ENCODE peak calls at places on chromosome 16, in five cellular contexts. U is anterior cingulate cortex; F is progenitor cell of endocrine pancreas; H is mammary epithelial cell; B is activated CD4-positive, alpha-beta T cell treated with anti-CD3 and anti-CD28 coated beads, Interleukin-2, amount 50 U/mL, for 4 hours. N is an unnamed sample.

GRCh38 chr16:68908000-68908313 is 64.6 kb downstream of the TANGO6 start:
- DNase-seq in H (no peak), B (no peak), F (no peak), U (no peak), N (no peak)

GRCh38 chr16:73154063-73154870 is 106.3 kb upstream of the ZFHX3 start:
- DNase-seq in H (no peak), B (no peak), U (peak; percentile 10), F (no peak), N (peak; percentile 43)

GRCh38 chr16:21001262-21001661 is 100.7 kb downstream of the LYRM1 start:
- DNase-seq in U (no peak), H (no peak), B (peak; percentile 8), F (no peak), N (no peak)

GRCh38 chr16:86477642-86478041 is 32.7 kb upstream of the FOXF1 start:
- DNase-seq in U (no peak), H (no peak), B (no peak), F (no peak), N (no peak)

GRCh38 chr16:83473109-83473508 is 334.7 kb upstream of the HSBP1 start:
- DNase-seq in B (no peak), F (no peak), H (no peak), U (no peak), N (no peak)

GRCh38 chr16:972316-973002 is 1.7 kb upstream of the LMF1 start:
- DNase-seq in F (peak; percentile 36), B (no peak), H (peak; percentile 26), U (peak; percentile 71), N (peak; percentile 92)

GRCh38 chr16:85733155-85733838 is 17.6 kb downstream of the C16orf74 start:
- DNase-seq in F (no peak), U (no peak), B (no peak), H (no peak), N (no peak)

GRCh38 chr16:85750021-85750826 is 672 bp downstream of the C16orf74 start:
- DNase-seq in B (no peak), H (peak; percentile 45), U (no peak), F (no peak), N (no peak)

GRCh38 chr16:81908466-81909230 is 102.6 kb downstream of the SDR42E1 start:
- DNase-seq in F (no peak), B (no peak), U (no peak), H (peak; percentile 91), N (no peak)

GRCh38 chr16:68200120-68200783 is 35.7 kb downstream of the ESRP2 start:
- DNase-seq in F (no peak), B (no peak), U (no peak), H (peak; percentile 54), N (peak; percentile 10)

GRCh38 chr16:68091604-68092261 is 6.6 kb downstream of the NFATC3 start:
- DNase-seq in F (no peak), U (no peak), H (peak; percentile 94), B (no peak), N (no peak)

GRCh38 chr16:69306031-69306430 is 5.1 kb upstream of the VPS4A start:
- DNase-seq in U (no peak), H (no peak), F (no peak), B (no peak), N (no peak)

GRCh38 chr16:50464325-50465290 is 83.6 kb upstream of the NKD1 start:
- DNase-seq in B (no peak), H (no peak), U (no peak), F (no peak), N (no peak)

GRCh38 chr16:621526-622105 is 9.2 kb upstream of the WFIKKN1 start:
- DNase-seq in U (no peak), H (no peak), F (no peak), B (no peak), N (no peak)

GRCh38 chr16:80231118-80231515 is 309.7 kb upstream of the DYNLRB2 start:
- DNase-seq in U (no peak), H (peak; percentile 23), F (no peak), B (no peak), N (no peak)

GRCh38 chr16:53094013-53094630 is 39.3 kb downstream of the CHD9 start:
- DNase-seq in B (no peak), F (no peak), U (no peak), H (no peak), N (peak; percentile 58)

GRCh38 chr16:22220714-22221113 is 14.6 kb downstream of the EEF2K start:
- DNase-seq in H (no peak), B (no peak), U (peak; percentile 50), F (no peak), N (peak; percentile 23)

GRCh38 chr16:58492066-58492465 is 7.9 kb upstream of the NDRG4 start:
- DNase-seq in H (no peak), B (no peak), U (no peak), F (no peak), N (no peak)

GRCh38 chr16:30949655-30950515 is 1.0 kb downstream of the ORAI3 start:
- DNase-seq in H (peak; percentile 98), F (no peak), B (no peak), U (no peak), N (no peak)

GRCh38 chr16:25464058-25464457 is 206.4 kb upstream of the ZKSCAN2 start:
- DNase-seq in U (no peak), B (no peak), H (no peak), F (no peak), N (no peak)

GRCh38 chr16:56771558-56772279 is 41.8 kb downstream of the NUP93 start:
- DNase-seq in U (no peak), F (no peak), B (no peak), H (no peak), N (no peak)

GRCh38 chr16:31010539-31010938 is at the start of gene STX1B:
- DNase-seq in H (no peak), B (peak; percentile 46), F (no peak), U (peak; percentile 39), N (no peak)

GRCh38 chr16:23914935-23915549 is 79.3 kb downstream of the PRKCB start:
- DNase-seq in F (no peak), U (no peak), H (no peak), B (no peak), N (no peak)

GRCh38 chr16:67779256-67780014 is 26.9 kb downstream of the RANBP10 start:
- DNase-seq in B (no peak), U (no peak), F (no peak), H (peak; percentile 81), N (no peak)

GRCh38 chr16:963913-964695 is 6.7 kb downstream of the LMF1 start:
- DNase-seq in B (no peak), F (no peak), H (no peak), U (no peak), N (no peak)

GRCh38 chr16:75229172-75230031 is 10.6 kb downstream of the CTRB1 start:
- DNase-seq in B (no peak), H (no peak), F (no peak), U (no peak), N (no peak)

GRCh38 chr16:20325005-20325404 is 2.3 kb downstream of the GP2 start:
- DNase-seq in U (no peak), H (no peak), B (no peak), F (no peak), N (no peak)

GRCh38 chr16:85523602-85524364 is 89.3 kb upstream of the GSE1 start:
- DNase-seq in B (no peak), U (no peak), F (no peak), H (no peak), N (no peak)

GRCh38 chr16:80735846-80736245 is 68.6 kb downstream of the CDYL2 start:
- DNase-seq in H (no peak), U (no peak), F (no peak), B (no peak), N (no peak)

GRCh38 chr16:52547001-52547833 is at the start of gene TOX3:
- DNase-seq in H (no peak), B (no peak), F (peak; percentile 61), U (no peak), N (no peak)

GRCh38 chr16:47958726-47959125 is 197.1 kb downstream of the ABCC12 start:
- DNase-seq in U (no peak), F (no peak), H (no peak), B (no peak), N (no peak)

GRCh38 chr16:85239239-85239638 is 127.0 kb upstream of the CIBAR2 start:
- DNase-seq in H (no peak), U (no peak), B (no peak), F (no peak), N (no peak)

GRCh38 chr16:56825821-56826220 is 39.2 kb upstream of the SLC12A3 start:
- DNase-seq in U (no peak), H (no peak), F (no peak), B (no peak), N (no peak)

GRCh38 chr16:593406-593805 is 3.5 kb downstream of the RAB40C start:
- DNase-seq in U (no peak), F (no peak), H (peak; percentile 85), B (no peak), N (no peak)

GRCh38 chr16:49588729-49589384 is 215.3 kb downstream of the C16orf78 start:
- DNase-seq in U (no peak), H (no peak), F (no peak), B (no peak), N (no peak)

GRCh38 chr16:73047536-73048291 is at the start of gene ZFHX3:
- DNase-seq in B (peak; percentile 16), H (peak; percentile 70), U (peak; percentile 34), F (peak; percentile 51), N (no peak)

GRCh38 chr16:57720142-57720575 is 15.4 kb upstream of the KATNB1 start:
- DNase-seq in H (peak; percentile 39), B (no peak), F (peak; percentile 57), U (peak; percentile 13), N (no peak)

GRCh38 chr16:4487955-4488481 is 11.8 kb downstream of the HMOX2 start:
- DNase-seq in U (no peak), B (no peak), F (no peak), H (peak; percentile 62), N (no peak)

GRCh38 chr16:47574091-47575054 is 113.2 kb downstream of the PHKB start:
- DNase-seq in H (peak; percentile 93), U (no peak), B (no peak), F (no peak), N (no peak)